ENCODE peak calls at places on chromosomes 3 and 15, in eight cellular contexts. F is effector CD4-positive, alpha-beta T cell; Z is stimulated activated CD4-positive, alpha-beta T cell treated with anti-CD3 and anti-CD28 coated beads, Interleukin-4, amount 100 ng/mL, for 1 hour; L is foreskin fibroblast; I is AG08396; T is body of pancreas; N is stimulated activated CD8-positive, alpha-beta memory T cell treated with anti-CD3 and anti-CD28 coated beads, Interleukin-12 subunit alpha, Interleukin-12 subunit beta, amount 100 ng/mL, for 4 hours; C is foreskin melanocyte. D is an unnamed sample.

GRCh38 chr15:68517285-68517711 is 61.5 kb upstream of the CORO2B start:
- DNase-seq in F (no peak), Z (no peak), L (no peak), I (no peak), T (no peak), N (no peak), C (no peak), D (no peak)

GRCh38 chr3:173140986-173141385 is at the start of gene SPATA16:
- DNase-seq in F (no peak), Z (no peak), L (no peak), I (no peak), T (no peak), N (no peak), C (no peak), D (no peak)

GRCh38 chr15:82798104-82798503 is 7.8 kb downstream of the FSD2 start:
- DNase-seq in F (no peak), Z (no peak), L (no peak), I (no peak), T (no peak), N (no peak), C (no peak), D (no peak)

GRCh38 chr3:87982421-87982820 is 76.4 kb downstream of the CGGBP1 start:
- DNase-seq in F (no peak), Z (no peak), L (no peak), I (no peak), T (no peak), N (no peak), C (no peak), D (no peak)

GRCh38 chr3:143344516-143345165 is 225.1 kb downstream of the CHST2 start:
- DNase-seq in F (no peak), Z (no peak), L (no peak), I (no peak), T (no peak), N (no peak), C (no peak), D (no peak)

GRCh38 chr3:50599115-50599715 is 12.4 kb downstream of the CISH start:
- DNase-seq in F (no peak), Z (no peak), L (no peak), I (no peak), T (no peak), N (no peak), C (no peak), D (no peak)

GRCh38 chr3:72797773-72798543 is 50.3 kb downstream of the SHQ1 start:
- DNase-seq in F (no peak), Z (no peak), L (no peak), I (peak), T (peak), N (no peak), C (no peak), D (no peak)

GRCh38 chr15:64597469-64597806 is 137.1 kb downstream of the ZNF609 start:
- DNase-seq in F (no peak), Z (no peak), L (no peak), I (no peak), T (no peak), N (no peak), C (no peak), D (no peak)

GRCh38 chr3:17182158-17182557 is 297.4 kb downstream of the PLCL2 start:
- DNase-seq in F (no peak), Z (no peak), L (no peak), I (no peak), T (no peak), N (no peak), C (no peak), D (no peak)

GRCh38 chr3:171704814-171705213 is 105.5 kb downstream of the PLD1 start:
- DNase-seq in F (no peak), Z (no peak), L (no peak), I (no peak), T (no peak), N (no peak), C (no peak), D (no peak)

GRCh38 chr15:81113861-81114261 is 20.2 kb upstream of the CFAP161 start:
- DNase-seq in F (no peak), Z (no peak), L (no peak), I (no peak), T (no peak), N (no peak), C (no peak), D (no peak)

GRCh38 chr15:79863886-79864285 is 32.9 kb downstream of the MTHFS start:
- DNase-seq in F (no peak), Z (no peak), L (no peak), I (no peak), T (no peak), N (no peak), C (no peak), D (no peak)

GRCh38 chr15:74406992-74407705 is 26.6 kb downstream of the SEMA7A start:
- DNase-seq in F (no peak), Z (no peak), L (peak), I (peak), T (no peak), N (no peak), C (peak), D (peak)